ENCODE peak calls at places on chromosomes 7 and 10, in six cellular contexts. F is NCI-H345; Z is aorta; N is mucosa of gallbladder; O is stomach; Y is stimulated activated CD4-positive, alpha-beta T cell treated with anti-CD3 and anti-CD28 coated beads, Interleukin-15, amount 100 ng/mL, for 48 hours. Q is an unnamed sample.

GRCh38 chr10:24974978-24975377 is 22.6 kb upstream of the PRTFDC1 start:
- DNase-seq in N (peak), Y (no peak), F (no peak), Z (no peak), O (no peak), Q (no peak)

GRCh38 chr10:4351723-4352565 is 474.1 kb upstream of the AKR1E2 start:
- DNase-seq in F (no peak), Y (no peak), N (no peak), Z (no peak), O (no peak), Q (no peak)

GRCh38 chr7:36286241-36286640 is 103.4 kb upstream of the ANLN start:
- DNase-seq in N (no peak), F (no peak), O (no peak), Z (no peak), Y (no peak), Q (no peak)

GRCh38 chr7:2713370-2713769 is 25.4 kb downstream of the AMZ1 start:
- DNase-seq in N (no peak), Y (no peak), F (no peak), O (no peak), Z (no peak), Q (no peak)

GRCh38 chr10:93816123-93816747 is 58.5 kb downstream of the LGI1 start:
- DNase-seq in F (peak), Y (peak), Z (peak), N (peak), O (peak), Q (peak)

GRCh38 chr10:31157125-31157983 is 125.7 kb upstream of the ZNF438 start:
- DNase-seq in O (no peak), Z (no peak), Y (no peak), N (peak), F (peak), Q (peak)

GRCh38 chr7:47783456-47784240 is 164.6 kb downstream of the PKD1L1 start:
- DNase-seq in N (peak), Z (no peak), F (no peak), Y (no peak), O (no peak), Q (no peak)

GRCh38 chr7:72020301-72020700 is 391.8 kb downstream of the CALN1 start:
- DNase-seq in N (no peak), Z (no peak), Y (no peak), O (no peak), F (no peak), Q (no peak)

GRCh38 chr10:115944538-115944937 is 328.5 kb downstream of the GFRA1 start:
- DNase-seq in F (no peak), O (no peak), N (no peak), Y (no peak), Z (no peak), Q (no peak)

GRCh38 chr7:40507166-40507565 is 372.4 kb downstream of the SUGCT start:
- DNase-seq in F (no peak), Z (no peak), Y (no peak), N (no peak), O (no peak), Q (no peak)

GRCh38 chr7:66016131-66016461 is 34.1 kb upstream of the GUSB start:
- DNase-seq in F (no peak), O (no peak), Z (no peak), Y (no peak), N (no peak), Q (no peak)

GRCh38 chr10:132192991-132193670 is 6.4 kb downstream of the DPYSL4 start:
- DNase-seq in Y (no peak), Z (peak), O (no peak), F (no peak), N (no peak), Q (no peak)

GRCh38 chr10:48242160-48242904 is 32.2 kb downstream of the FRMPD2 start:
- DNase-seq in Z (no peak), Y (no peak), O (no peak), N (no peak), F (no peak), Q (no peak)

GRCh38 chr10:122161795-122162194 is 109.3 kb upstream of the BTBD16 start:
- DNase-seq in N (no peak), Y (no peak), Z (no peak), O (no peak), F (no peak), Q (no peak)

GRCh38 chr7:74233655-74234280 is 20.4 kb downstream of the RFC2 start:
- DNase-seq in Y (no peak), Z (no peak), N (no peak), F (no peak), O (no peak), Q (no peak)

GRCh38 chr7:116614509-116615285 is 57.3 kb upstream of the MET start:
- DNase-seq in O (no peak), Y (no peak), N (no peak), Z (no peak), F (no peak), Q (no peak)

GRCh38 chr7:135661311-135662122 is 797 bp upstream of the STMP1 start:
- DNase-seq in Z (no peak), Y (no peak), F (peak), N (no peak), O (peak), Q (peak)

GRCh38 chr10:5945561-5946418 is 31.6 kb downstream of the IL15RA start:
- DNase-seq in F (no peak), N (peak), Y (no peak), Z (peak), O (peak), Q (no peak)

GRCh38 chr10:6202684-6203330 is at the start of gene PFKFB3:
- DNase-seq in Z (peak), Y (peak), O (peak), F (peak), N (peak), Q (peak)

GRCh38 chr10:124320778-124321432 is 97.8 kb downstream of the OAT start:
- DNase-seq in O (no peak), Y (no peak), N (no peak), Z (no peak), F (no peak), Q (no peak)

GRCh38 chr10:97518601-97519043 is 19.9 kb downstream of the UBTD1 start:
- DNase-seq in Z (no peak), N (no peak), O (no peak), Y (no peak), F (no peak), Q (no peak)

GRCh38 chr10:481636-482035 is 207.8 kb downstream of the DIP2C start:
- DNase-seq in Y (no peak), Z (peak), F (no peak), N (no peak), O (no peak), Q (no peak)

GRCh38 chr10:101580486-101581399 is 7.3 kb downstream of the POLL start:
- DNase-seq in N (no peak), O (no peak), Z (no peak), Y (no peak), F (no peak), Q (no peak)